ENCODE peak calls at places on chromosomes 1 and 21, in eight cellular contexts. P is H1, W is GM23338, D is HCT116, F is GM12878, L is K562, N is endothelial cell of umbilical vein, Q is HepG2. I is an unnamed sample.

GRCh38 chr21:34073749-34074282 is 438 bp downstream of the MRPS6 start:
- DNase-seq in F (no peak), D (no peak), Q (no peak), P (no peak), L (peak), W (peak), N (peak), I (no peak)

GRCh38 chr1:231216515-231216914 is 24.5 kb upstream of the GNPAT start:
- DNase-seq in P (no peak), W (peak), D (no peak), Q (no peak), N (no peak), F (no peak), L (no peak), I (no peak)

GRCh38 chr1:231986631-231987291 is 360.2 kb downstream of the DISC1 start:
- DNase-seq in W (no peak), D (no peak), N (no peak), Q (no peak), P (no peak), F (no peak), L (no peak), I (no peak)

GRCh38 chr1:17744666-17745563 is 10.2 kb upstream of the ACTL8 start:
- DNase-seq in Q (peak), N (no peak), P (no peak), F (no peak), L (peak), D (no peak), W (no peak), I (no peak)

GRCh38 chr21:38712076-38712475 is 93.7 kb upstream of the ETS2 start:
- DNase-seq in W (peak), P (peak), Q (peak), L (no peak), N (peak), D (peak), F (no peak), I (no peak)

GRCh38 chr1:85463666-85464496 is 1.1 kb downstream of the DDAH1 start:
- DNase-seq in D (no peak), Q (peak), P (no peak), L (no peak), N (no peak), W (peak), F (no peak), I (no peak)

GRCh38 chr1:169105087-169105433 is 1.4 kb upstream of the ATP1B1 start:
- DNase-seq in W (no peak), L (no peak), P (no peak), Q (no peak), N (no peak), D (no peak), F (no peak), I (no peak)

GRCh38 chr1:235809949-235810348 is 56.8 kb downstream of the LYST start:
- DNase-seq in W (no peak), D (no peak), Q (no peak), P (no peak), L (no peak), N (no peak), F (no peak), I (no peak)

GRCh38 chr1:63892632-63893395 is 119.0 kb downstream of the ROR1 start:
- DNase-seq in W (no peak), P (no peak), L (no peak), N (no peak), D (no peak), Q (no peak), F (peak), I (no peak)

GRCh38 chr1:22216210-22216883 is 73.5 kb upstream of the WNT4 start:
- DNase-seq in Q (no peak), N (no peak), F (no peak), P (no peak), W (no peak), L (no peak), D (no peak), I (no peak)

GRCh38 chr21:46318464-46318845 is 5.2 kb downstream of the C21orf58 start:
- DNase-seq in D (no peak), N (no peak), F (no peak), W (no peak), L (no peak), P (no peak), Q (no peak), I (no peak)
- TF ChIP-seq POLR2AphosphoS5 in D (no peak), N (no peak), F (no peak), W (no peak), L (no peak), P (no peak), Q (no peak), I (peak)

GRCh38 chr1:1000357-1001056 is 610 bp upstream of the HES4 start:
- DNase-seq in D (peak), L (peak), W (peak), N (peak), Q (peak), P (no peak), F (peak), I (no peak)

GRCh38 chr1:1001631-1002300 is 1.9 kb upstream of the HES4 start:
- DNase-seq in F (no peak), W (peak), N (peak), P (no peak), D (peak), Q (peak), L (peak), I (no peak)

GRCh38 chr1:999797-1000356 is at the start of gene HES4:
- DNase-seq in W (peak), Q (peak), F (no peak), D (peak), N (peak), P (no peak), L (peak), I (peak)

GRCh38 chr1:998905-999796 is 746 bp downstream of the HES4 start:
- DNase-seq in N (no peak), Q (no peak), F (no peak), D (no peak), W (peak), P (no peak), L (peak), I (no peak)

GRCh38 chr1:1001057-1001630 is 1.2 kb upstream of the HES4 start:
- DNase-seq in N (no peak), W (peak), P (no peak), Q (no peak), D (no peak), L (peak), F (no peak), I (no peak)
- TF ChIP-seq EZH2 in N (no peak), W (no peak), P (peak), Q (no peak), D (no peak), L (no peak), F (no peak), I (no peak)

GRCh38 chr1:220176540-220176939 is 82.6 kb downstream of the IARS2 start:
- DNase-seq in L (no peak), W (no peak), P (no peak), N (no peak), F (no peak), Q (no peak), D (no peak), I (no peak)

GRCh38 chr1:220182656-220183055 is 88.7 kb downstream of the IARS2 start:
- DNase-seq in P (no peak), W (no peak), D (no peak), F (no peak), N (peak), Q (no peak), L (no peak), I (no peak)

GRCh38 chr1:220186752-220187151 is 85.5 kb downstream of the RAB3GAP2 start:
- DNase-seq in F (no peak), L (no peak), W (no peak), Q (no peak), N (no peak), D (no peak), P (no peak), I (no peak)

GRCh38 chr1:220184503-220184902 is 87.8 kb downstream of the RAB3GAP2 start:
- DNase-seq in L (no peak), Q (no peak), W (no peak), N (no peak), P (no peak), D (no peak), F (no peak), I (no peak)

DNA sequence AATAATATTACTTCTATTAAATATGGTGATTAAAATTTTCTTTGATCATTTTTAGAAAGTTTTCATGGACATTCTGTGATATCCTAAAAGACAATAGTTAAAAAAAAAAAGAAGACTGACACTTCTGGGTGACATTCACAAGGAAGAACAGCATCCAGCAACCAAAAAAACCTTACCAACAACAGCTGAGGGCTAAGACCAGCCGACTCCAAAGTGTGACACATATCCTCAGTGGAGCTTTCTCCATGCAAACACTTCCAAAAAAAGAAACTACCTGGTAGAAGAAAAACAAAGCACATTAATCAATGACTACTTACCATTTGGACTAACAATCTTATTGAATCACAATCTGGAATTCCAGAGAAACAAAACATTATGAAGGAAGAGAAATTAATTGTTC is 88.1 kb downstream of the IARS2 start:
- DNase-seq in D (no peak), W (no peak), Q (no peak), N (peak), F (no peak), P (no peak), L (no peak), I (no peak)
- H3K27ac ChIP-seq in D (no peak), W (no peak), Q (no peak), N (no peak), F (no peak), P (no peak), L (no peak), I (no peak)

DNA sequence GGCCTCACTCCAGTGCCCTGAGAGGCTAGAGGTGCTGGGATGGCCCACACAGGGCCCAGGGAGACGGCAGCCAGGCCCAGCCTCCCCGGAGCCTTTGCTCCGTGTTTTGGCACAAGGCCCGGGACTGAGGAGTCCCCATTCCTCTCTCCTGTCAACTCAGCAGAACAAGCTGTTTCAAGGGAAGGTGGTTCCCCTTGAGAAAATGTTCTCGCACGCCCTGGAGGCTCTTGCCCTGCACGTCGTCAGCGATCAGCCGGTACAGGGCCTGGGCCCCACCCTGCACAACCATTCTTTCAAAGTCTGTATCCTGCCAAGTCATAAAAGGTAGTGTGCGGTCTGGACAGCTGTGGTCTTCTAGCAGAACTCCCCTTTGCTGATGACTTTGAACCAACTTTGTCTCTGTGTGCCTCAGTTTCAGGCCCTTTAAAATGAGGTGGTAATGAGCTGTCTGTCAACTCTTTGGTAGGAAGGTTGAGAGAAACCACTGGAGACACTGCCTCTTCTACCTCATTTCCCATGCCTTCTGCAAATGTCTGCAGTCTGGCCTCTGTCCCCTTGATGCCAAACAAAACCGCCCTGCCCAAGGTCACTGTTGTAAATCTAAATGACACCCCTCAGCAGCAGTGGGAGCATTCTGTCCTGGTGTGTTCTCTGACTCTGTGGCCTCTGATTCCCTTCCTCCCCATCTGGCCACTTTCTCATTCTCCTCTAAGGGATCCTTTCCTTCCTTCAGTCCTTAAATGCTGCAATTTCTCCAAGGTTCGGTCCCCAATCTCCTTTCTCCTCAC is 138.6 kb upstream of the JUN start:
- DNase-seq in D (no peak), N (no peak), F (peak), W (no peak), P (no peak), L (no peak), Q (no peak), I (peak)
- TF ChIP-seq POLR2AphosphoS5 in D (no peak), N (no peak), F (no peak), W (no peak), P (no peak), L (no peak), Q (no peak), I (no peak)

GRCh38 chr1:6152882-6153281 is 27.2 kb downstream of the CHD5 start:
- DNase-seq in L (no peak), P (no peak), Q (no peak), D (no peak), N (no peak), F (no peak), W (no peak), I (no peak)
- TF ChIP-seq EZH2 in L (no peak), P (no peak), Q (no peak), D (no peak), N (no peak), F (no peak), W (no peak), I (no peak)

DNA sequence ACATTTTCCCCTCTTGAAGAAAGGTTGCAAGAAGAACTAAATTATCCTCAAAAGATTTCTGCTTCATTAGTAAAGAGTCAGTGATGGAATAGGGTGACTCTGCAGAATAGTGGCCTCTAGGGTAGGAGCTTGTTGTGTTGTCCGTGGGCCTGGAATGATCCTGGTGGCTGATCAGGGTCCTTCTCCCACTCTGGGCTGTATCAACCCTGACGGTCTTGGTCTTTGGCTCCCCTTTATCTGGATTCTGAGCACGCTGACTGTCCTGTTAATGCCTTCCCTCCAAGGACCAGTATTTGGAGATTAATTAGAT is 36.9 kb upstream of the SRRM1 start:
- DNase-seq in L (no peak), W (no peak), D (no peak), P (no peak), Q (no peak), N (no peak), F (no peak), I (no peak)
- H3K27ac ChIP-seq in L (no peak), W (no peak), D (no peak), P (no peak), Q (peak), N (no peak), F (no peak), I (no peak)

DNA sequence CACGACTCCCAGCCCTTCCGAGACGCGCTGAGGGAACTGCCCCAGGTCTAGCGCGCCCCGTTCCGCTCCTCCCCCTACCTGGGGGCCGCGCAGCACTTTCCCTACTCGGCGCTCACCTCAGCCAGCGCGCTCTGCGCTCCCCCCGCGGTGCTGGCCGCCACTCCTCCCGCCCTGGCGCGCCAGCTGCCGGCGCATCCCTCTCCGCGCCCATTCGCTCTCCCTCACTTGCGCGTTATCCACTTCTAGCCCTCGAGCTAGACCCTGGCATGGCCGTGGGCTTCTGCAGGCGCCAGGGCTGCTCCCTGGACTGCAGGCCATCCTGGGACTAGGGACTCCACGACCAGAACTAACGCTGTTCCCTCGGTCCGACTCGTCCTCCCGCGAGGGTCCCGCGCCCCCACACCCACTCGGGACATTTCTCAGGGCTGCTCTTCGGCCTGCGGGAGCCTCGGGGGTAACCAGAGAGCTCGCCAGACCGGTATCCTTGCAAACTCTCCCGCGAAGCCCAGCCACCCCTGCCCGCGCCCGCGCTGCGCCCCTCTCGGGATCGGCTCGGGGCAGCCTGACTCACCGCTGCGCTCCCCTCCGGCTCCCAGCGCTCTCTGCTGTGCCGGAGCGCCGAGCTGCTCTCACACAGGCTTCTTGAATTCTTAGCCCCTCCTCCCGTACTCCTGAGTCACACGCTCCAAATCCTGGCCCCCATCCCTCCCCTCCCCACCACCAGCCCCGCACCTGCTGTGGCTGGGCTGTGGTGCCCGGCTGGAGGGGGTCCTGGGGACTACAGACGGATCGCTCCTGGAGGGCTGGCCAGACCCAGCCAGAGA is at the start of gene NGF:
- DNase-seq in L (no peak), W (peak), P (peak), Q (no peak), F (no peak), D (no peak), N (no peak), I (no peak)
- TF ChIP-seq POLR2AphosphoS5 in L (no peak), W (peak), P (no peak), Q (no peak), F (no peak), D (no peak), N (no peak), I (no peak)

I was measured in SK-N-MC.